ENCODE peak calls at places on chromosomes 6 and 20, in five cellular contexts. Y is lower lobe of right lung, J is testis, C is PC-3, D is spleen. B is an unnamed sample.

GRCh38 chr20:62156592-62157386 is 13.2 kb downstream of the SS18L1 start:
- DNase-seq in J (peak), C (peak), Y (peak), D (peak), B (no peak)

GRCh38 chr6:150813993-150814359 is 51.5 kb upstream of the MTHFD1L start:
- DNase-seq in D (no peak), J (no peak), Y (no peak), C (peak), B (no peak)

GRCh38 chr20:61185841-61186601 is 66.0 kb upstream of the CDH4 start:
- DNase-seq in Y (no peak), C (peak), D (no peak), J (no peak), B (no peak)

GRCh38 chr6:6330407-6330806 is 9.9 kb upstream of the F13A1 start:
- DNase-seq in Y (no peak), C (no peak), J (no peak), D (no peak), B (no peak)

GRCh38 chr6:52216932-52217331 is 27.4 kb downstream of the IL17F start:
- DNase-seq in Y (no peak), C (no peak), D (no peak), J (no peak), B (no peak)

GRCh38 chr6:75386050-75386770 is 101.6 kb upstream of the TMEM30A start:
- DNase-seq in D (no peak), C (no peak), Y (no peak), J (no peak), B (no peak)

GRCh38 chr6:111087871-111088667 is 766 bp downstream of the SLC16A10 start:
- DNase-seq in D (no peak), Y (peak), J (peak), C (no peak), B (no peak)

GRCh38 chr6:142885182-142885867 is 59.7 kb downstream of the HIVEP2 start:
- DNase-seq in Y (no peak), J (peak), D (no peak), C (peak), B (no peak)

GRCh38 chr20:54397292-54398155 is 77.9 kb upstream of the DOK5 start:
- DNase-seq in Y (no peak), D (no peak), C (no peak), J (no peak), B (no peak)

GRCh38 chr6:169991031-169991390 is 239.6 kb downstream of the ERMARD start:
- DNase-seq in D (no peak), C (no peak), J (peak), Y (no peak), B (no peak)

GRCh38 chr6:31412506-31412905 is 9.1 kb downstream of the MICA start:
- DNase-seq in C (no peak), Y (no peak), J (no peak), D (no peak), B (no peak)

GRCh38 chr6:7542065-7542877 is 800 bp downstream of the DSP start:
- DNase-seq in D (peak), Y (peak), J (peak), C (peak), B (no peak)

GRCh38 chr6:164163239-164163638 is 748.7 kb downstream of the QKI start:
- DNase-seq in D (no peak), C (no peak), J (no peak), Y (no peak), B (no peak)

GRCh38 chr6:125802943-125803377 is 12.2 kb downstream of the NCOA7 start:
- DNase-seq in J (no peak), D (no peak), Y (no peak), C (peak), B (no peak)

GRCh38 chr6:82057846-82058554 is 189.5 kb downstream of the IBTK start:
- DNase-seq in J (no peak), Y (no peak), C (no peak), D (no peak), B (no peak)

GRCh38 chr6:12941422-12941821 is 224.9 kb downstream of the PHACTR1 start:
- DNase-seq in D (no peak), Y (no peak), C (no peak), J (no peak), B (no peak)

GRCh38 chr6:109687271-109687721 is 3.7 kb downstream of the AK9 start:
- DNase-seq in D (no peak), Y (peak), J (no peak), C (peak), B (no peak)

DNA sequence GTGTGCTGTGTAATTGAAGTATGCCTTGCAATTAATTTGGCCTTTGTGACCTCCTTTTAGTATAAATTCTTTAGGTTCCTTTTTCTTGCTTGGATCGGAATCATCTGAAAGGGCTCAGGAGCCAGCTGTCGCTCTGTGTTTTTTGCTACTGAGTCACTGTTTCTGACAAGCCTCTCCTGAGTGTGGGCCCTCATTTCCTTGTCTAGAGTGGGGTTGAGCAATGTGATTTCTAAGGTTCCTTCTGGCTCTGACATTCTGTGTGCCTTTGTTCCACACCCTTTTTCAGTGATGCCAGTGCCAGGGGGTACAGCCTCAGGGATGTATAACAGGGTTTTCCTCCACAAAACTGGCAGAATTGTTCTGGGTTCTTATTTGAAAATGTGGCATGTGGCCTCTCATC is 26.5 kb downstream of the DAAM2 start:
- DNase-seq in Y (no peak), C (no peak), D (no peak), J (no peak), B (no peak)
- H3K27ac ChIP-seq in Y (peak), C (no peak), D (no peak), J (no peak), B (peak)

DNA sequence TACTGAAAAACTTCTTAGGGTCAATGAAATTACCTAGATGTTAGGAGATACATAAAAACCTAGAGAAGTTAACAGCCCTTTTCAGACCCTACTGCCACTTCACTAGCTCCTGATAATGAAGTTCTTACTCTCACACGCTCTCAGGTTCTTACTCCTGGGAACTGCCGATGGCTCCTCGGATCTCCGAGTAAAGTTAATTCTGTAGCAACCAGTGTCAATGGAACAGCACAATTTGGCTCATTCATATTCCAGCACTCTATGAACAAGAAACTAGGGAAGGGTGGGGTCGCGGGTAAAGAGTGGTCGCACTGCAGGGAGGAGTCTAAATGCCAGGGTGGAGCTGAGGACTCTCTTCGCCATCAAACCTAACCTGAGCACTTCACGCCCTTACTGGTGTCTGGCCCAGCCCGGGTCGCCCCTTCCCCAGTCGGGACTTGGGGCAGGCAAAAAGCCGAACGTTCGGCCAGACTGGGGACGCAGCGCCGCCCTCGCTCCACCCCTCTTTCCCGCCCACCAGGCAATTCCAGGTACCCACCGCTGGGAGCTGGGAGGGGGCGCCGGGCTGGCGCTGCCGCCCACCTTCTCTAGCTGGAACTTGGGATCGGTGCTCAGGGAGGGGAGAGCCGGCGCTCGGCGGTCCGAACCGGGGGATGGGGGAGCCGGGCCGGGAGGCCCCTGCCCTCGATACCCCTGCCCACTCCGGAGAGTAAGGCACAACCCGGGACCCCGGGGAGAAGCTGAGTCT is 744 bp downstream of the RAB23 start:
- DNase-seq in D (peak), J (peak), C (peak), Y (peak), B (peak)
- TF ChIP-seq CTCF in D (peak), J (no peak), C (peak), Y (peak), B (peak)

DNA sequence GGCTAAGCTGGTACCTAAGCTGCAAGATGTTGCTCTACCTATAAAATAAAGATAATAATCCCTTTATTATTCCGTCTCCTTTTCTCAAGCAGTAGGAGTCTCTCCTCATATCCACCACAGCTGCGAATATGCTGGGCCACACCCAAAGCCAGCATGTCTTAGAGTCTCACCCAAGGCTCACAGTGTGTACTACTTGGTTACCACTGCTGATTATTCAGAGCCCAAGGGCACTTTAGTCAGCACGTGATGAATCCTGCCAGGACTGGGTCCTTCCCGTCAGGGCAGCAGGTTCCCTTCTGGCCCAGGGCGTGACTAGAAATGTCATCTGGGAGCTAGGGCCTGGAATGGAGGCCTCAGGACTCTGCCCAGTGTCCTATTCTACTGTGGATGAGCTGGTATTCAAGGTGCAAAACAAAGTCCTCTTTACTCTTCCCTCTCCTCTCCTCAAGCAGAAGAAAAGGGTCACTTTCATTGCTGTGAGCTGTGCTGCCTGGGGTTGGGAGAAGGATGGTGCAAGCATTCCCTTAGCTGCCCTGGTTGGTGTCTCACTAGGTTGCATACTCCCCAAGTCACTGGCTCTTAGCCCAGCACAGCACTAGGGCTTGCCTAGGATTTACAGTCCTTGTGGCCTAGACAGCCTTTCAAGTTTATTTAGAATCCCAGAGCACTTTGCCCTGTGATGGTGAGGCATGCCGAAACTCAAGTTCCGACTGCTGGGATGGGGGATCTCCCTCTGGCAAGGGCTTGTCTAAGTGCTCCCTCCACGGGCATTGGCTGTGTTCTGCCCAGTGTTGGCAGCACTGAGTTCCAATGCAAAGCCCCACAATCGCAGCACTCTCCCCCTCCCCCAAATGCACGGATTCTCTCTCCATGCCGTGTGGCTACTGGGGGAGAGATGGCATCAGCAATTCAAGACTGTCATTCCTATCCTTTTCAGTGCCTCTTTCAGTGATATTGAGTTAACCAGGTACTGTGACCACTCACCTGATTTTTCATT is 320.2 kb downstream of the BTBD9 start:
- DNase-seq in D (no peak), Y (no peak), C (peak), J (no peak), B (no peak)
- H3K27ac ChIP-seq in D (no peak), Y (no peak), C (no peak), J (no peak), B (no peak)

DNA sequence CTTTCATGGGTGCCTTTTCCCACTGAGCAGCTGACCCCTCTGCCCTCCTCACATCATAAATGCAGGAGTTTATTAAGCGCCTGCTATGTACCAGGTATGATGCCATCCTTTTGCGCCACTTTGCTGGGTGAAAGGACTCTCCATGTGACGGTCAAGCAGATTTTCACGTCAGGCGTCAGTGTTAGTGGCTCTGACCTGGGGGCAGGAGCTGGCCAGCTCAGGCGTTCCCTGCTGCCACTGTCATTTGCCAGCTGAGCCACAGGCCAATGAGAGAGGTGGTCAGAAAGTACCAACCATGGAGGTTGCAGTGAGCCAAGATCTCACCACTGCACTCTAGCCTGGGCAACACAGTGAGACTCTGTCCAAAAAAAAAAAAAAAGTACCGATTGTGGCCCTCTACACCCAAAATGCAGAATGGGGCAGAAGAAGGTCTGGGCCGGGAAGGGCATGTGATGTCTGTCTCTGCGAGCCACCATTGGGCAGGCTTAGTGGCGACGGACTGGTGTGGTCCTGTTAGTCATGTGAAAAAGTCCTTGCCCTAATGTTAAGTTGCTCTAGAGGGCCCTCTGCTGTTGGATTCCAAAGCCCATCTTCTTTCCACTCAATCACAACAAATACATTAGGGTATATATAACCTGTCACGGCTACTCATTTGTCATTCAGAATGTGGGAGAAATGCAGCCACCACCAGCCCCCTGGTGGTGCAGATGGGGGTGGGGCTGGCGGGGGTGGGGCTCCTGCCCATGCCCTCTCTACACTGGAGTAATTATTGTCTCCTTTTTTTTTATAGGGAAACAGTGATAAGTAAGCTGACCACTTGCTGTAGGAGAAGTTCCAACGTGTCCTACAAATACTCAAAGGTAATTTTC is 18.4 kb upstream of the SLC22A1 start:
- DNase-seq in D (peak), Y (no peak), C (peak), J (no peak), B (no peak)
- TF ChIP-seq CTCF in D (peak), Y (no peak), C (peak), J (no peak), B (no peak)

GRCh38 chr6:133591330-133591729 is 297.6 kb upstream of the TCF21 start:
- DNase-seq in Y (no peak), C (no peak), J (no peak), D (no peak), B (no peak)
- H3K27ac ChIP-seq in Y (no peak), C (no peak), J (no peak), D (no peak), B (no peak)

DNA sequence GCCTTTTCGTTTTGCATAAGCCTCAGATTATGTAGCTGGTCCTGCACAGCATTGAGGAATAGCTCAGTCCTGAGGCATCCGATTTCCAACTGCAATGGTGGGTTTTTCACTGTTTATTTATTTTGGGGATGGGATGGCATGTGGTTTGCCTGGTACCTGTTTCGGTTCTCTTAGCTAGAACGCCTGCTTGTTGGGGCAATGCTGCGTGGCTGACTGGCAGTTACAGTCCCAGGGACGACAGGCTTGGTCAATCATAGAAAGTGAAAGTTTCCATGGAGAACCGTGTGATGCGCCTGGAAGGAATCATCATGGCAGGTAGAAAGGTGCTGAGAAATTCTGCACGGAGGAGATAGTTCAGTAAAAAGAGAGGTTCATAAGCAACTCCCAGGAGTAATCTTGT is 18.3 kb downstream of the ID4 start:
- DNase-seq in Y (no peak), D (no peak), J (no peak), C (no peak), B (no peak)
- TF ChIP-seq CTCF in Y (no peak), D (no peak), J (no peak), C (no peak), B (no peak)

GRCh38 chr20:32609371-32609773 is 24.2 kb upstream of the NOL4L start:
- DNase-seq in Y (no peak), C (no peak), D (no peak), J (no peak), B (no peak)
- H3K27ac ChIP-seq in Y (no peak), C (no peak), D (no peak), J (no peak), B (no peak)

GRCh38 chr6:53487080-53487479 is 57.8 kb downstream of the GCLC start:
- DNase-seq in J (no peak), C (no peak), D (no peak), Y (no peak), B (no peak)
- TF ChIP-seq CTCF in J (no peak), C (no peak), D (no peak), Y (no peak), B (no peak)

DNA sequence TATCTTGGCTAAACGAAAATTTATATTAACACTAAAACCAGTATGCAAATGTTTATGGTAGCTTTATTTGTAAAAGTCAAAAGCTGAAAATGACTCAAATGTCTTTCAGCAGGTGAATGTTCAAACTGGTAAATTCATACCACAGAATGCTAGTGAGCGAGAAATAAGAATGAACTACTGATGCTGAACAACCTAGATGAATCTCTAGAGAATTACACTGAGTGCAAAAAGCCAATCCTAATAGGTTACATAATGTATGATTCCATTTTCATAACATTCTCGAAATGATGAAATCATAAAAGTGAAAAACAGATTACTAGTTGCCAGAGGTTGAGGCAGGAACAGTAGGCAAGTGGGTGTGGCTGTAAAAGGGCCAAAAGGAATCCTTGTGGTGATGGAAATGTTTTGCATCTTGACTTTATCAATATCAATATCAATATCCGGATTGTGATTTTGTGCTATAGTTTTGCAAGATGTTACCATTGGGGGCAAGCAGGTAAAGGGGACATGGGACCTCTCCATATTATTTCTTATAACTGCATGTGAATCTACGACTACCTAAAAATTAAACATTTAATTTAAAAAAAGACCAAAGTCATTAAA is 26.1 kb downstream of the ZNF311 start:
- DNase-seq in Y (no peak), D (no peak), C (no peak), J (no peak), B (no peak)
- H3K27ac ChIP-seq in Y (no peak), D (no peak), C (peak), J (no peak), B (no peak)